ENCODE peak calls at places on chromosomes 3 and 15, in eight cellular contexts. G, O, Y, B, R, X, Z and V are unnamed samples.

GRCh38 chr3:141280086-141280485 is 48.5 kb downstream of the PXYLP1 start:
- DNase-seq in G (no peak), O (peak; percentile 40), Y (no peak), B (no peak), R (peak; percentile 39), X (peak; percentile 50), Z (no peak), V (no peak)

GRCh38 chr15:74438696-74439316 is 5.0 kb upstream of the SEMA7A start:
- DNase-seq in G (peak; percentile 88), O (peak; percentile 85), Y (peak; percentile 63), B (peak; percentile 83), R (peak; percentile 77), X (peak; percentile 41), Z (no peak), V (peak; percentile 90)

GRCh38 chr15:69734699-69735098 is 282.1 kb downstream of the RPLP1 start:
- DNase-seq in G (no peak), O (no peak), Y (no peak), B (no peak), R (no peak), X (no peak), Z (no peak), V (no peak)

GRCh38 chr3:98903705-98904481 is 2.4 kb upstream of the DCBLD2 start:
- DNase-seq in G (no peak), O (no peak), Y (no peak), B (no peak), R (no peak), X (no peak), Z (no peak), V (no peak)

GRCh38 chr15:91203619-91204018 is 103.6 kb downstream of the SV2B start:
- DNase-seq in G (no peak), O (no peak), Y (no peak), B (no peak), R (no peak), X (no peak), Z (no peak), V (peak; percentile 73)

GRCh38 chr3:16338999-16339398 is 74.0 kb downstream of the OXNAD1 start:
- DNase-seq in G (no peak), O (peak; percentile 97), Y (no peak), B (no peak), R (no peak), X (peak; percentile 97), Z (no peak), V (no peak)

GRCh38 chr3:32288819-32289218 is 50.3 kb downstream of the CMTM8 start:
- DNase-seq in G (no peak), O (no peak), Y (no peak), B (no peak), R (no peak), X (no peak), Z (no peak), V (no peak)

GRCh38 chr3:27657871-27658270 is 64.3 kb downstream of the EOMES start:
- DNase-seq in G (no peak), O (no peak), Y (no peak), B (no peak), R (no peak), X (no peak), Z (no peak), V (no peak)

GRCh38 chr3:58074997-58075396 is 66.8 kb downstream of the FLNB start:
- DNase-seq in G (no peak), O (no peak), Y (no peak), B (no peak), R (no peak), X (no peak), Z (no peak), V (no peak)

GRCh38 chr3:88151358-88151757 is 1.6 kb downstream of the C3orf38 start:
- DNase-seq in G (no peak), O (peak; percentile 36), Y (no peak), B (no peak), R (no peak), X (no peak), Z (no peak), V (no peak)